ENCODE peak calls at places on chromosomes 13 and 19, in five cellular contexts. One of them, this sample, is unnamed.
A peak's percentile ranks its signal among the peaks of the same experiment; 100 is the strongest.

GRCh38 chr13:91381371-91381770 is 17.1 kb upstream of the GPC5 start:
- DNase-seq in right lobe of liver: no peak
- DNase-seq in heart right ventricle: no peak
- DNase-seq in suprapubic skin: no peak
- DNase-seq in astrocyte: peak; percentile 12
- DNase-seq in this sample: no peak

GRCh38 chr13:80399340-80400163 is 58.6 kb upstream of the SPRY2 start:
- DNase-seq in right lobe of liver: no peak
- DNase-seq in heart right ventricle: no peak
- DNase-seq in suprapubic skin: no peak
- DNase-seq in astrocyte: no peak
- DNase-seq in this sample: peak; percentile 13

GRCh38 chr13:44906758-44907157 is 82.5 kb downstream of the NUFIP1 start:
- DNase-seq in right lobe of liver: no peak
- DNase-seq in heart right ventricle: no peak
- DNase-seq in suprapubic skin: no peak
- DNase-seq in astrocyte: peak; percentile 69
- DNase-seq in this sample: no peak

GRCh38 chr13:100363874-100364273 is 224.7 kb downstream of the GGACT start:
- DNase-seq in right lobe of liver: no peak
- DNase-seq in heart right ventricle: no peak
- DNase-seq in suprapubic skin: no peak
- DNase-seq in astrocyte: peak; percentile 61
- DNase-seq in this sample: no peak

GRCh38 chr13:43072394-43072793 is 49.0 kb downstream of the DNAJC15 start:
- DNase-seq in right lobe of liver: peak; percentile 45
- DNase-seq in heart right ventricle: peak; percentile 40
- DNase-seq in suprapubic skin: no peak
- DNase-seq in astrocyte: no peak
- DNase-seq in this sample: no peak

GRCh38 chr13:37201081-37201480 is 95.6 kb upstream of the CSNK1A1L start:
- DNase-seq in right lobe of liver: no peak
- DNase-seq in heart right ventricle: no peak
- DNase-seq in suprapubic skin: no peak
- DNase-seq in astrocyte: no peak
- DNase-seq in this sample: no peak

GRCh38 chr13:37392389-37392788 is 206.2 kb downstream of the POSTN start:
- DNase-seq in right lobe of liver: no peak
- DNase-seq in heart right ventricle: no peak
- DNase-seq in suprapubic skin: no peak
- DNase-seq in astrocyte: no peak
- DNase-seq in this sample: no peak

GRCh38 chr13:113787694-113788093 is 28.7 kb downstream of the TMEM255B start:
- DNase-seq in right lobe of liver: no peak
- DNase-seq in heart right ventricle: no peak
- DNase-seq in suprapubic skin: no peak
- DNase-seq in astrocyte: no peak
- DNase-seq in this sample: no peak

GRCh38 chr19:46489445-46490272 is 6.0 kb downstream of the PNMA8B start:
- DNase-seq in right lobe of liver: peak; percentile 63
- DNase-seq in heart right ventricle: peak; percentile 64
- DNase-seq in suprapubic skin: peak; percentile 72
- DNase-seq in astrocyte: peak; percentile 76
- DNase-seq in this sample: peak; percentile 69

GRCh38 chr19:43639507-43640423 is at the start of gene CADM4:
- DNase-seq in right lobe of liver: peak; percentile 35
- DNase-seq in heart right ventricle: peak; percentile 39
- DNase-seq in suprapubic skin: no peak
- DNase-seq in astrocyte: no peak
- DNase-seq in this sample: peak; percentile 79

GRCh38 chr13:102128216-102128800 is 273.5 kb downstream of the FGF14 start:
- DNase-seq in right lobe of liver: no peak
- DNase-seq in heart right ventricle: no peak
- DNase-seq in suprapubic skin: no peak
- DNase-seq in astrocyte: peak; percentile 82
- DNase-seq in this sample: no peak

GRCh38 chr13:42985312-42986175 is 6.5 kb downstream of the EPSTI1 start:
- DNase-seq in right lobe of liver: peak; percentile 59
- DNase-seq in heart right ventricle: peak; percentile 29
- DNase-seq in suprapubic skin: no peak
- DNase-seq in astrocyte: no peak
- DNase-seq in this sample: no peak

GRCh38 chr19:28485300-28485699 is 727.7 kb downstream of the UQCRFS1 start:
- DNase-seq in right lobe of liver: no peak
- DNase-seq in heart right ventricle: no peak
- DNase-seq in suprapubic skin: no peak
- DNase-seq in astrocyte: no peak
- DNase-seq in this sample: no peak

GRCh38 chr13:90238433-90238832 is 1109.1 kb upstream of the MIR17HG start:
- DNase-seq in right lobe of liver: no peak
- DNase-seq in heart right ventricle: no peak
- DNase-seq in suprapubic skin: no peak
- DNase-seq in astrocyte: peak; percentile 44
- DNase-seq in this sample: no peak

GRCh38 chr13:30666113-30666512 is 48.4 kb downstream of the USPL1 start:
- DNase-seq in right lobe of liver: no peak
- DNase-seq in heart right ventricle: no peak
- DNase-seq in suprapubic skin: no peak
- DNase-seq in astrocyte: no peak
- DNase-seq in this sample: no peak

GRCh38 chr19:42942187-42942789 is 5.3 kb upstream of the PSG7 start:
- DNase-seq in right lobe of liver: no peak
- DNase-seq in heart right ventricle: no peak
- DNase-seq in suprapubic skin: no peak
- DNase-seq in astrocyte: peak; percentile 4
- DNase-seq in this sample: no peak

GRCh38 chr13:27194209-27194608 is 22.6 kb upstream of the USP12 start:
- DNase-seq in right lobe of liver: no peak
- DNase-seq in heart right ventricle: no peak
- DNase-seq in suprapubic skin: no peak
- DNase-seq in astrocyte: no peak
- DNase-seq in this sample: no peak

GRCh38 chr19:1525343-1525742 is 1.5 kb downstream of the PLK5 start:
- DNase-seq in right lobe of liver: no peak
- DNase-seq in heart right ventricle: no peak
- DNase-seq in suprapubic skin: no peak
- DNase-seq in astrocyte: no peak
- DNase-seq in this sample: no peak

GRCh38 chr19:55580628-55581144 is at the start of gene ZNF579:
- DNase-seq in right lobe of liver: peak; percentile 80
- DNase-seq in heart right ventricle: peak; percentile 87
- DNase-seq in suprapubic skin: peak; percentile 89
- DNase-seq in astrocyte: peak; percentile 84
- DNase-seq in this sample: peak; percentile 94

GRCh38 chr13:42970824-42971669 is 21.0 kb downstream of the EPSTI1 start:
- DNase-seq in right lobe of liver: no peak
- DNase-seq in heart right ventricle: no peak
- DNase-seq in suprapubic skin: no peak
- DNase-seq in astrocyte: peak; percentile 25
- DNase-seq in this sample: no peak

GRCh38 chr13:66532146-66532545 is 698.0 kb downstream of the PCDH9 start:
- DNase-seq in right lobe of liver: no peak
- DNase-seq in heart right ventricle: no peak
- DNase-seq in suprapubic skin: no peak
- DNase-seq in astrocyte: peak; percentile 72
- DNase-seq in this sample: no peak

GRCh38 chr19:44889830-44890365 is 1.2 kb upstream of the TOMM40 start:
- DNase-seq in right lobe of liver: no peak
- DNase-seq in heart right ventricle: no peak
- DNase-seq in suprapubic skin: no peak
- DNase-seq in astrocyte: no peak
- DNase-seq in this sample: no peak

GRCh38 chr19:52520013-52520412 is 7.5 kb upstream of the ZNF808 start:
- DNase-seq in right lobe of liver: no peak
- DNase-seq in heart right ventricle: no peak
- DNase-seq in suprapubic skin: no peak
- DNase-seq in astrocyte: no peak
- DNase-seq in this sample: no peak

GRCh38 chr19:15118248-15118647 is 11.0 kb downstream of the SYDE1 start:
- DNase-seq in right lobe of liver: no peak
- DNase-seq in heart right ventricle: no peak
- DNase-seq in suprapubic skin: no peak
- DNase-seq in astrocyte: no peak
- DNase-seq in this sample: no peak

GRCh38 chr19:15120135-15121026 is 13.2 kb downstream of the SYDE1 start:
- DNase-seq in right lobe of liver: no peak
- DNase-seq in heart right ventricle: no peak
- DNase-seq in suprapubic skin: no peak
- DNase-seq in astrocyte: no peak
- DNase-seq in this sample: no peak

GRCh38 chr19:15115762-15116615 is 8.8 kb downstream of the SYDE1 start:
- DNase-seq in right lobe of liver: no peak
- DNase-seq in heart right ventricle: no peak
- DNase-seq in suprapubic skin: no peak
- DNase-seq in astrocyte: no peak
- DNase-seq in this sample: no peak

GRCh38 chr19:15116856-15117255 is 9.7 kb downstream of the SYDE1 start:
- DNase-seq in right lobe of liver: no peak
- DNase-seq in heart right ventricle: no peak
- DNase-seq in suprapubic skin: no peak
- DNase-seq in astrocyte: no peak
- DNase-seq in this sample: no peak

DNA sequence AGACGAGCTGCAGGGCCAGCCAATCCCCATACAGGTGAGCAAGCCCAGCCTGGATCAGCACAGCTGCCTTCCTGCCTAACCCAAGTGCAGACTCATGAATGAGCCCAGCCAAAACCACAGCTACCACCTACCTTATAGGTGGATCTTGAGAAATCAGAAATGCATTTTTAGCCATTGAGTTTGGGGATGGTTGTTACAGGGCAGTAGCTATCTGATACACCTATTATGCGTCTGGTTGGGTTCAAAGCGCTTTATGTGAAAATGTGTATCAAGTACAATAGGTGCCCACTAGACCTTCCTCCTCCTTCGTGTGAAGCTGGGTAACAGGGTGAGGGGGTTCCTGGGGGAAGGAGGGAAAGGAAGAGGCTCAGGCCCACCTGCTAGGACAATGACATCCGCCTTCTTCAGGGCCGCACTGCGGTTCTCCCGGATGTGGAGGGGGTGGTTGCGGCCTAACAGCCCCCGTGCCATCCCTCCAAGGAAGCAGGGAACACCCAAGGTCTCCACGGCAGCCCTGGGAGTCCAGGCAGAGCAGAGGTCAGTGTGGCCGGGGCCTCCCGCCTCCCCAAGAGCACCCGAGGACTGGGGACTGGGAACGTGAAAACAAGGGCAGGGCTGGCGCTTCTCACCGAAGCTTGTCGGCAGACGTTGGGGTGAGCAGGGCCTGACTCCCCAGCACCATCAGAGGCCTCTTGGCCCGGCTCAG is 11.7 kb downstream of the SYDE1 start:
- DNase-seq in right lobe of liver: no peak
- DNase-seq in heart right ventricle: no peak
- DNase-seq in suprapubic skin: no peak
- DNase-seq in astrocyte: no peak
- DNase-seq in this sample: no peak
- H3K4me3 ChIP-seq in right lobe of liver: no peak overlapping the region
- H3K4me3 ChIP-seq in heart right ventricle: no peak overlapping the region
- H3K4me3 ChIP-seq in suprapubic skin: no peak overlapping the region
- H3K4me3 ChIP-seq in astrocyte: no peak overlapping the region
- H3K4me3 ChIP-seq in this sample: no peak overlapping the region

DNA sequence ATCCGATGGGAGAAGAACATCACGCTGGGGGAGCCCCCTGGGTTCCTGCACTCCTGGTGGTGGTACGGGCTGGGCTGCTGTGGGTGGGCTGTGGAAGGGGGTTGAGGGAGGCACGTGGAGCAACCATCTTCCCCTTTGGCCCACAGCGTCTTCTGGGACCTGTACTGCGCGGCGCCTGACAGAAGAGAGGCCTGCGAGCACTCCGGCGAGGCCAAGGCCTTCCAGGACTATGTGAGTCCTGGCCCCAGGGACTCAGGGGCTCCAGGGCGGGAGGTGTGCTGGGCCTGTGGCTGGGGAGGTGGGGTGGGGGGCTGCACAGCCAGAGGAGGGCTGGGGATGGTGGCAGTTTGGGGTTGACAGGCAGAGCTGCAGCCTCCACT is 8.5 kb downstream of the SSBP4 start:
- DNase-seq in right lobe of liver: no peak
- DNase-seq in heart right ventricle: no peak
- DNase-seq in suprapubic skin: no peak
- DNase-seq in astrocyte: no peak
- DNase-seq in this sample: no peak
- H3K4me1 ChIP-seq in right lobe of liver: no peaks in the 10 kb centered on the region
- H3K4me1 ChIP-seq in heart right ventricle: peaks cover 33% of the 10 kb centered on the region
- H3K4me1 ChIP-seq in suprapubic skin: peaks cover 54% of the 10 kb centered on the region
- H3K4me1 ChIP-seq in astrocyte: peaks cover 37% of the 10 kb centered on the region
- H3K4me1 ChIP-seq in this sample: no peaks in the 10 kb centered on the region

GRCh38 chr19:38231918-38232317 is 7.9 kb upstream of the DPF1 start:
- DNase-seq in right lobe of liver: no peak
- DNase-seq in heart right ventricle: no peak
- DNase-seq in suprapubic skin: no peak
- DNase-seq in astrocyte: no peak
- DNase-seq in this sample: no peak
- TF ChIP-seq CTCF in right lobe of liver: no peak
- TF ChIP-seq CTCF in heart right ventricle: no peak
- TF ChIP-seq CTCF in suprapubic skin: no peak
- TF ChIP-seq CTCF in astrocyte: no peak
- TF ChIP-seq CTCF in this sample: no peak

GRCh38 chr13:33676700-33677048 is 141.3 kb upstream of the RFC3 start:
- DNase-seq in right lobe of liver: peak; percentile 50
- DNase-seq in heart right ventricle: peak; percentile 30
- DNase-seq in suprapubic skin: no peak
- DNase-seq in astrocyte: peak; percentile 37
- DNase-seq in this sample: peak; percentile 57

GRCh38 chr13:33677215-33677614 is 140.7 kb upstream of the RFC3 start:
- DNase-seq in right lobe of liver: no peak
- DNase-seq in heart right ventricle: no peak
- DNase-seq in suprapubic skin: no peak
- DNase-seq in astrocyte: no peak
- DNase-seq in this sample: no peak

GRCh38 chr13:33678084-33678483 is 139.9 kb upstream of the RFC3 start:
- DNase-seq in right lobe of liver: no peak
- DNase-seq in heart right ventricle: no peak
- DNase-seq in suprapubic skin: no peak
- DNase-seq in astrocyte: no peak
- DNase-seq in this sample: no peak

GRCh38 chr13:33678906-33679657 is 138.9 kb upstream of the RFC3 start:
- DNase-seq in right lobe of liver: peak; percentile 90
- DNase-seq in heart right ventricle: peak; percentile 36
- DNase-seq in suprapubic skin: no peak
- DNase-seq in astrocyte: peak; percentile 83
- DNase-seq in this sample: peak; percentile 40

DNA sequence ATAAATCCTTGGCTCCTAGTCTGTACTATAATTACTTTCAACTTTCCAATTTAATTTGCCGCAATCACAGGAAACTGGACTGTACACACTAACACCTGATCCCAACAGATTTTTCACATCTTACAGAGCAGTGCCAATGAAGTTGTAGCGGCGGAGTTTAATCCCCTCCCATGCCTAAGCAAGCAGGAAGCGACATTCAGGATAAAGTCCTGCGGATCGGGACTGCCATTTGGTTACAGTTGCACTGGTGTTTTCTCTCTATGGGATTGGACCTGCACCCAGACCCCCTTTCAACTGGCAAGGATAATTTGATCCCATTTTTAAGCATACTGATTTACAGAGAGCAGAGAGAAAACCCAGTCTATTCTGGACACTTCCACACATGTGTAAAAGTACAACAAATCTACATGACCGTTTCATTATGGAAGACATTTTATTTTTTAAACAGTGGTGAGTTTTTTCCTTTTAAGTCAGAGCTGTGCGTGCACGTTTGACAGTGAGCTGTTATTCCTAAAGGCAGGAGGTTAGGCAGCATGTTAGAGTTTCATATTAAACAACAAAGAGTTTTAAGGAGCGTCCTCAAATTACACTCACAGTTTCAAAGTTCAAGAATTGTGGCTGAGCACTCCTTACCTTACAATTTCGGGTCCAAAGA is 141.8 kb upstream of the RFC3 start:
- DNase-seq in right lobe of liver: peak; percentile 22
- DNase-seq in heart right ventricle: no peak
- DNase-seq in suprapubic skin: no peak
- DNase-seq in astrocyte: no peak
- DNase-seq in this sample: no peak
- H3K4me3 ChIP-seq in right lobe of liver: peak overlapping the region; percentile 32
- H3K4me3 ChIP-seq in heart right ventricle: peak overlapping the region; percentile 62
- H3K4me3 ChIP-seq in suprapubic skin: peak overlapping the region; percentile 45
- H3K4me3 ChIP-seq in astrocyte: peak overlapping the region; percentile 47
- H3K4me3 ChIP-seq in this sample: no peak overlapping the region